ENCODE peak calls at places on chromosome 19, in seven cellular contexts. One of them, this sample, is unnamed.

GRCh38 chr19:45305421-45305820 is 17.3 kb downstream of the CKM start:
- DNase-seq in testis: no peak
- DNase-seq in mesenchymal stem cell: peak
- DNase-seq in tibial artery: no peak
- DNase-seq in neural progenitor cell: no peak
- DNase-seq in left ventricle myocardium inferior: no peak
- DNase-seq in GM23338: peak
- DNase-seq in this sample: no peak

GRCh38 chr19:51320258-51320657 is 8.8 kb downstream of the IGLON5 start:
- DNase-seq in left ventricle myocardium inferior: no peak
- DNase-seq in neural progenitor cell: no peak
- DNase-seq in tibial artery: no peak
- DNase-seq in mesenchymal stem cell: no peak
- DNase-seq in GM23338: peak
- DNase-seq in testis: peak
- DNase-seq in this sample: no peak

GRCh38 chr19:10471909-10472308 is 31.2 kb downstream of the KEAP1 start:
- DNase-seq in neural progenitor cell: no peak
- DNase-seq in mesenchymal stem cell: peak
- DNase-seq in GM23338: peak
- DNase-seq in tibial artery: no peak
- DNase-seq in testis: no peak
- DNase-seq in left ventricle myocardium inferior: no peak
- DNase-seq in this sample: no peak

GRCh38 chr19:49741210-49741844 is 21.8 kb downstream of the TSKS start:
- DNase-seq in testis: no peak
- DNase-seq in left ventricle myocardium inferior: no peak
- DNase-seq in GM23338: no peak
- DNase-seq in tibial artery: no peak
- DNase-seq in mesenchymal stem cell: no peak
- DNase-seq in neural progenitor cell: no peak
- DNase-seq in this sample: no peak

GRCh38 chr19:10432736-10433130 is 12.4 kb downstream of the PDE4A start:
- DNase-seq in mesenchymal stem cell: no peak
- DNase-seq in testis: no peak
- DNase-seq in left ventricle myocardium inferior: peak
- DNase-seq in GM23338: peak
- DNase-seq in neural progenitor cell: no peak
- DNase-seq in tibial artery: no peak
- DNase-seq in this sample: no peak

GRCh38 chr19:6423499-6424189 is 967 bp downstream of the KHSRP start:
- DNase-seq in testis: peak
- DNase-seq in mesenchymal stem cell: peak
- DNase-seq in tibial artery: no peak
- DNase-seq in left ventricle myocardium inferior: no peak
- DNase-seq in GM23338: peak
- DNase-seq in neural progenitor cell: peak
- DNase-seq in this sample: peak

GRCh38 chr19:14632286-14632685 is 42.4 kb downstream of the ADGRE3 start:
- DNase-seq in neural progenitor cell: no peak
- DNase-seq in GM23338: peak
- DNase-seq in left ventricle myocardium inferior: no peak
- DNase-seq in tibial artery: no peak
- DNase-seq in mesenchymal stem cell: peak
- DNase-seq in testis: peak
- DNase-seq in this sample: peak

GRCh38 chr19:10074153-10074552 is 12.0 kb upstream of the SHFL start:
- DNase-seq in testis: no peak
- DNase-seq in GM23338: peak
- DNase-seq in mesenchymal stem cell: peak
- DNase-seq in left ventricle myocardium inferior: no peak
- DNase-seq in neural progenitor cell: peak
- DNase-seq in tibial artery: no peak
- DNase-seq in this sample: no peak

GRCh38 chr19:44745386-44745831 is 3.1 kb upstream of the BCL3 start:
- DNase-seq in left ventricle myocardium inferior: peak
- DNase-seq in testis: peak
- DNase-seq in tibial artery: peak
- DNase-seq in GM23338: peak
- DNase-seq in neural progenitor cell: peak
- DNase-seq in mesenchymal stem cell: peak
- DNase-seq in this sample: peak

GRCh38 chr19:10289836-10290438 is at the start of gene ICAM5:
- DNase-seq in left ventricle myocardium inferior: no peak
- DNase-seq in testis: no peak
- DNase-seq in tibial artery: no peak
- DNase-seq in neural progenitor cell: no peak
- DNase-seq in mesenchymal stem cell: no peak
- DNase-seq in GM23338: peak
- DNase-seq in this sample: no peak

GRCh38 chr19:44723952-44724319 is 24.6 kb upstream of the BCL3 start:
- DNase-seq in neural progenitor cell: peak
- DNase-seq in testis: peak
- DNase-seq in mesenchymal stem cell: peak
- DNase-seq in left ventricle myocardium inferior: peak
- DNase-seq in GM23338: peak
- DNase-seq in tibial artery: peak
- DNase-seq in this sample: peak

GRCh38 chr19:49133621-49134454 is 14.5 kb downstream of the PPFIA3 start:
- DNase-seq in neural progenitor cell: peak
- DNase-seq in GM23338: peak
- DNase-seq in mesenchymal stem cell: peak
- DNase-seq in testis: peak
- DNase-seq in tibial artery: no peak
- DNase-seq in left ventricle myocardium inferior: peak
- DNase-seq in this sample: peak

GRCh38 chr19:28466107-28467045 is 746.6 kb downstream of the UQCRFS1 start:
- DNase-seq in neural progenitor cell: peak
- DNase-seq in GM23338: peak
- DNase-seq in tibial artery: no peak
- DNase-seq in testis: peak
- DNase-seq in left ventricle myocardium inferior: peak
- DNase-seq in mesenchymal stem cell: peak
- DNase-seq in this sample: peak

GRCh38 chr19:23075031-23075733 is 41.6 kb upstream of the ZNF730 start:
- DNase-seq in testis: peak
- DNase-seq in mesenchymal stem cell: peak
- DNase-seq in left ventricle myocardium inferior: peak
- DNase-seq in tibial artery: no peak
- DNase-seq in neural progenitor cell: peak
- DNase-seq in GM23338: peak
- DNase-seq in this sample: peak

GRCh38 chr19:8484331-8484894 is 18.0 kb downstream of the PRAM1 start:
- DNase-seq in left ventricle myocardium inferior: peak
- DNase-seq in tibial artery: peak
- DNase-seq in mesenchymal stem cell: no peak
- DNase-seq in testis: peak
- DNase-seq in GM23338: no peak
- DNase-seq in neural progenitor cell: no peak
- DNase-seq in this sample: no peak

GRCh38 chr19:44071824-44072542 is at the start of gene ZNF284:
- DNase-seq in neural progenitor cell: peak
- DNase-seq in testis: peak
- DNase-seq in mesenchymal stem cell: peak
- DNase-seq in tibial artery: peak
- DNase-seq in GM23338: peak
- DNase-seq in left ventricle myocardium inferior: peak
- DNase-seq in this sample: peak

GRCh38 chr19:3343619-3344502 is 22.5 kb upstream of the NFIC start:
- DNase-seq in neural progenitor cell: no peak
- DNase-seq in GM23338: peak
- DNase-seq in mesenchymal stem cell: peak
- DNase-seq in testis: peak
- DNase-seq in tibial artery: peak
- DNase-seq in left ventricle myocardium inferior: peak
- DNase-seq in this sample: peak

GRCh38 chr19:48715681-48716171 is 3.8 kb downstream of the MAMSTR start:
- DNase-seq in GM23338: peak
- DNase-seq in mesenchymal stem cell: no peak
- DNase-seq in tibial artery: no peak
- DNase-seq in left ventricle myocardium inferior: no peak
- DNase-seq in neural progenitor cell: no peak
- DNase-seq in testis: peak
- DNase-seq in this sample: peak

GRCh38 chr19:50003810-50004419 is 21.3 kb downstream of the VRK3 start:
- DNase-seq in tibial artery: peak
- DNase-seq in neural progenitor cell: no peak
- DNase-seq in testis: no peak
- DNase-seq in GM23338: no peak
- DNase-seq in left ventricle myocardium inferior: no peak
- DNase-seq in mesenchymal stem cell: peak
- DNase-seq in this sample: peak

GRCh38 chr19:44677019-44677809 is 5.9 kb downstream of the CEACAM19 start:
- DNase-seq in neural progenitor cell: peak
- DNase-seq in left ventricle myocardium inferior: no peak
- DNase-seq in testis: peak
- DNase-seq in tibial artery: no peak
- DNase-seq in GM23338: peak
- DNase-seq in mesenchymal stem cell: peak
- DNase-seq in this sample: peak

GRCh38 chr19:942133-942645 is 16.4 kb downstream of the ARID3A start:
- DNase-seq in neural progenitor cell: no peak
- DNase-seq in GM23338: no peak
- DNase-seq in tibial artery: no peak
- DNase-seq in mesenchymal stem cell: no peak
- DNase-seq in left ventricle myocardium inferior: no peak
- DNase-seq in testis: no peak
- DNase-seq in this sample: no peak

GRCh38 chr19:6740589-6741348 is 1.3 kb downstream of the TRIP10 start:
- DNase-seq in mesenchymal stem cell: peak
- DNase-seq in tibial artery: peak
- DNase-seq in left ventricle myocardium inferior: peak
- DNase-seq in GM23338: peak
- DNase-seq in testis: peak
- DNase-seq in neural progenitor cell: peak
- DNase-seq in this sample: no peak

GRCh38 chr19:58393725-58394033 is 1.8 kb upstream of the RNF225 start:
- DNase-seq in mesenchymal stem cell: no peak
- DNase-seq in left ventricle myocardium inferior: no peak
- DNase-seq in tibial artery: no peak
- DNase-seq in neural progenitor cell: no peak
- DNase-seq in GM23338: no peak
- DNase-seq in testis: no peak
- DNase-seq in this sample: no peak

GRCh38 chr19:55333870-55334269 is 5.8 kb upstream of the KMT5C start:
- DNase-seq in left ventricle myocardium inferior: no peak
- DNase-seq in neural progenitor cell: no peak
- DNase-seq in testis: no peak
- DNase-seq in GM23338: no peak
- DNase-seq in mesenchymal stem cell: no peak
- DNase-seq in tibial artery: no peak
- DNase-seq in this sample: no peak
- H3K27ac ChIP-seq in left ventricle myocardium inferior: no peak
- H3K27ac ChIP-seq in neural progenitor cell: no peak
- H3K27ac ChIP-seq in testis: no peak
- H3K27ac ChIP-seq in GM23338: no peak
- H3K27ac ChIP-seq in mesenchymal stem cell: no peak
- H3K27ac ChIP-seq in tibial artery: no peak
- H3K27ac ChIP-seq in this sample: no peak

GRCh38 chr19:13150919-13151604 is 851 bp downstream of the IER2 start:
- DNase-seq in mesenchymal stem cell: peak
- DNase-seq in left ventricle myocardium inferior: peak
- DNase-seq in tibial artery: peak
- DNase-seq in neural progenitor cell: peak
- DNase-seq in testis: peak
- DNase-seq in GM23338: no peak
- DNase-seq in this sample: no peak
- H3K27ac ChIP-seq in mesenchymal stem cell: peak
- H3K27ac ChIP-seq in left ventricle myocardium inferior: peak
- H3K27ac ChIP-seq in tibial artery: peak
- H3K27ac ChIP-seq in neural progenitor cell: peak
- H3K27ac ChIP-seq in testis: peak
- H3K27ac ChIP-seq in GM23338: peak
- H3K27ac ChIP-seq in this sample: peak

DNA sequence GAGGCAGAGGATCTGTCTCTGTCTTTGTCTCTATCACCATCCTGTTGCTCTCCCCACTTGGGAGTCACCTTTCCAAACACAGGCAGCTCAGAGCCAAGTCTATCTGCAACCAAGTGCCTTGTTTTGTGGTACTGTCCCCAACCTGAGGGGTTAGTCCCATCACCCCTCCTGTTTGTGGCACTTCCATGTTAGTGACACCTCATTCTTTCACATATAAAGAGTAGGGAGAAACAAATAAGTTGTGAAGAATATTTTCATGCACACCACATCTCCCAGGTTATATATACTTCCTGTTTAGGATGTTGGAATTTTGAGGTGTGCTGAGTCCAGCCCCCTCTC is 3.7 kb downstream of the GDF15 start:
- DNase-seq in mesenchymal stem cell: no peak
- DNase-seq in GM23338: no peak
- DNase-seq in left ventricle myocardium inferior: no peak
- DNase-seq in neural progenitor cell: no peak
- DNase-seq in testis: no peak
- DNase-seq in tibial artery: no peak
- DNase-seq in this sample: no peak
- H3K27ac ChIP-seq in mesenchymal stem cell: peak
- H3K27ac ChIP-seq in GM23338: no peak
- H3K27ac ChIP-seq in left ventricle myocardium inferior: no peak
- H3K27ac ChIP-seq in neural progenitor cell: no peak
- H3K27ac ChIP-seq in testis: no peak
- H3K27ac ChIP-seq in tibial artery: no peak
- H3K27ac ChIP-seq in this sample: no peak

GRCh38 chr19:29833614-29834261 is 21.9 kb downstream of the CCNE1 start:
- DNase-seq in tibial artery: peak
- DNase-seq in left ventricle myocardium inferior: no peak
- DNase-seq in testis: no peak
- DNase-seq in GM23338: no peak
- DNase-seq in mesenchymal stem cell: no peak
- DNase-seq in neural progenitor cell: no peak
- DNase-seq in this sample: no peak

GRCh38 chr19:29837448-29837961 is 25.7 kb downstream of the CCNE1 start:
- DNase-seq in mesenchymal stem cell: no peak
- DNase-seq in left ventricle myocardium inferior: no peak
- DNase-seq in GM23338: no peak
- DNase-seq in neural progenitor cell: no peak
- DNase-seq in tibial artery: no peak
- DNase-seq in testis: no peak
- DNase-seq in this sample: no peak

GRCh38 chr19:29834991-29835390 is 23.2 kb downstream of the CCNE1 start:
- DNase-seq in GM23338: no peak
- DNase-seq in testis: no peak
- DNase-seq in mesenchymal stem cell: no peak
- DNase-seq in tibial artery: no peak
- DNase-seq in left ventricle myocardium inferior: no peak
- DNase-seq in neural progenitor cell: no peak
- DNase-seq in this sample: no peak

GRCh38 chr19:29836409-29836825 is 24.6 kb downstream of the CCNE1 start:
- DNase-seq in testis: no peak
- DNase-seq in GM23338: no peak
- DNase-seq in left ventricle myocardium inferior: no peak
- DNase-seq in neural progenitor cell: no peak
- DNase-seq in tibial artery: peak
- DNase-seq in mesenchymal stem cell: no peak
- DNase-seq in this sample: peak

DNA sequence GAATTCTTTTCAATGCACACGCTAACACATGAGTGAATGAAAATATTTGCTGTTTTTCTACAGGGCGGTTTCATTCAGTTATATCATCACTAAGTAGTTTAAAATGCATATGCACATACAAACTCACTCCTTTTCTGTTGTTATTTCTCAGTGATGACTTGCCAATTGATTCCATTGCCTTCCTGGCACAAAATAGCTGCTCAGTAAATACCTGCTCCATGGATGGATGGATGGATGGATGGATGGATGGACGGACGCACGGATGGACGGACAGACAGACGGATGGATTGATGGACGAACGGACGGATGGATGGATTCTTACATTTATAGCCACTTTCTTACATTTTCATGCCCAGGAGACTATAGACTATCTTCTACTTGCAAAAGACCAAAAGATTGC is 23.7 kb downstream of the CCNE1 start:
- DNase-seq in neural progenitor cell: no peak
- DNase-seq in GM23338: no peak
- DNase-seq in mesenchymal stem cell: no peak
- DNase-seq in testis: no peak
- DNase-seq in tibial artery: peak
- DNase-seq in left ventricle myocardium inferior: no peak
- DNase-seq in this sample: no peak
- H3K27ac ChIP-seq in neural progenitor cell: no peak
- H3K27ac ChIP-seq in GM23338: no peak
- H3K27ac ChIP-seq in mesenchymal stem cell: no peak
- H3K27ac ChIP-seq in testis: no peak
- H3K27ac ChIP-seq in tibial artery: no peak
- H3K27ac ChIP-seq in left ventricle myocardium inferior: no peak
- H3K27ac ChIP-seq in this sample: no peak